ENCODE peak calls at places on chromosomes 3 and 15, in nine cellular contexts. V is PC-3, M is thoracic aorta, F is breast epithelium, Y is kidney, R is A549, U is GM23338, C is heart left ventricle, P is hepatocyte. K is an unnamed sample.

GRCh38 chr3:177041021-177041729 is 156.1 kb downstream of the TBL1XR1 start:
- DNase-seq in U (no peak), F (no peak), V (peak), C (peak), R (no peak), M (no peak), Y (no peak), P (no peak), K (no peak)

GRCh38 chr15:84684092-84684491 is 26.1 kb upstream of the NMB start:
- DNase-seq in C (no peak), F (no peak), R (peak), P (no peak), Y (no peak), V (no peak), U (no peak), M (no peak), K (no peak)

GRCh38 chr3:197253243-197253947 is 45.0 kb downstream of the DLG1 start:
- DNase-seq in R (no peak), Y (no peak), F (no peak), C (no peak), P (no peak), M (no peak), U (no peak), V (no peak), K (no peak)

GRCh38 chr3:151316267-151316991 is at the start of gene GPR87:
- DNase-seq in M (no peak), F (no peak), Y (no peak), R (peak), C (no peak), U (peak), V (peak), P (peak), K (no peak)

GRCh38 chr15:91965501-91966180 is 112.1 kb downstream of the SLCO3A1 start:
- DNase-seq in Y (peak), P (no peak), U (no peak), M (peak), V (peak), C (no peak), F (no peak), R (peak), K (no peak)

GRCh38 chr3:194976049-194976451 is 290.4 kb downstream of the FAM43A start:
- DNase-seq in U (no peak), M (peak), Y (no peak), P (no peak), F (peak), C (no peak), R (no peak), V (no peak), K (no peak)

GRCh38 chr3:115758076-115758763 is 134.9 kb downstream of the GAP43 start:
- DNase-seq in F (no peak), Y (no peak), U (no peak), P (no peak), V (peak), C (no peak), R (no peak), M (no peak), K (no peak)

GRCh38 chr15:39434126-39434525 is 146.8 kb upstream of the THBS1 start:
- DNase-seq in U (no peak), F (no peak), M (no peak), R (no peak), V (no peak), P (no peak), C (no peak), Y (no peak), K (no peak)

GRCh38 chr3:112390783-112391641 is 58.1 kb downstream of the CD200 start:
- DNase-seq in R (no peak), V (peak), C (no peak), F (no peak), Y (no peak), U (peak), P (peak), M (no peak), K (peak)

GRCh38 chr3:104629038-104629437 is 737.7 kb upstream of the ALCAM start:
- DNase-seq in V (peak), M (no peak), U (no peak), F (no peak), P (no peak), R (no peak), C (no peak), Y (no peak), K (peak)

GRCh38 chr3:45711936-45712335 is 22.7 kb downstream of the SACM1L start:
- DNase-seq in R (no peak), M (no peak), V (no peak), P (no peak), U (no peak), Y (no peak), C (no peak), F (no peak), K (no peak)

GRCh38 chr15:26806574-26806973 is 33.7 kb upstream of the GABRB3 start:
- DNase-seq in F (no peak), C (no peak), Y (no peak), U (no peak), P (no peak), R (no peak), M (no peak), V (no peak), K (no peak)

GRCh38 chr15:63833246-63833696 is 477 bp downstream of the HERC1 start:
- DNase-seq in U (peak), Y (peak), R (no peak), V (peak), M (no peak), P (peak), C (peak), F (no peak), K (no peak)

GRCh38 chr3:150252462-150252861 is 155.6 kb upstream of the TSC22D2 start:
- DNase-seq in Y (no peak), F (no peak), U (no peak), C (no peak), P (no peak), V (no peak), R (peak), M (no peak), K (no peak)

GRCh38 chr3:171374661-171375285 is 85.4 kb downstream of the TNIK start:
- DNase-seq in R (no peak), F (no peak), Y (no peak), C (no peak), U (no peak), P (no peak), M (no peak), V (peak), K (no peak)

GRCh38 chr3:60010778-60011177 is 961.0 kb upstream of the CFAP20DC start:
- DNase-seq in U (no peak), M (no peak), R (no peak), V (no peak), Y (no peak), C (no peak), P (no peak), F (no peak), K (no peak)

GRCh38 chr3:13712682-13713180 is 163.8 kb downstream of the FBLN2 start:
- DNase-seq in R (no peak), V (no peak), P (no peak), F (peak), Y (no peak), M (no peak), U (no peak), C (no peak), K (no peak)

GRCh38 chr3:452221-452620 is 255.7 kb downstream of the CHL1 start:
- DNase-seq in Y (no peak), C (no peak), P (no peak), M (no peak), V (no peak), U (no peak), F (no peak), R (no peak), K (no peak)

GRCh38 chr3:42097166-42097946 is 6.2 kb downstream of the TRAK1 start:
- DNase-seq in F (no peak), M (no peak), R (no peak), P (no peak), C (no peak), U (no peak), Y (no peak), V (no peak), K (peak)

GRCh38 chr3:141659821-141660597 is 78.1 kb upstream of the RNF7 start:
- DNase-seq in C (peak), P (peak), U (peak), R (peak), Y (peak), M (peak), F (peak), V (peak), K (no peak)

GRCh38 chr3:31525532-31525931 is 7.2 kb upstream of the STT3B start:
- DNase-seq in R (no peak), P (no peak), F (no peak), M (no peak), Y (no peak), C (no peak), V (no peak), U (no peak), K (no peak)

GRCh38 chr3:144119611-144120010 is 148.0 kb downstream of the DIPK2A start:
- DNase-seq in M (no peak), R (no peak), P (no peak), U (no peak), V (no peak), F (no peak), C (no peak), Y (no peak), K (no peak)

GRCh38 chr3:197603317-197603933 is 47.7 kb upstream of the BDH1 start:
- DNase-seq in C (no peak), P (no peak), U (no peak), R (no peak), V (no peak), F (no peak), M (no peak), Y (no peak), K (no peak)

GRCh38 chr3:10816019-10816862 is at the start of gene SLC6A11:
- DNase-seq in C (no peak), V (peak), R (no peak), U (peak), F (no peak), P (peak), Y (no peak), M (no peak), K (no peak)

GRCh38 chr3:122214718-122215117 is 31.2 kb downstream of the CASR start:
- DNase-seq in U (no peak), F (no peak), M (no peak), V (no peak), C (no peak), R (no peak), Y (no peak), P (no peak), K (no peak)

GRCh38 chr15:56600380-56600779 is 132.9 kb downstream of the ZNF280D start:
- DNase-seq in R (no peak), M (no peak), C (no peak), V (no peak), F (no peak), Y (no peak), U (no peak), P (no peak), K (no peak)
- TF ChIP-seq CTCF in R (no peak), M (no peak), C (no peak), V (no peak), F (no peak), Y (no peak), U (no peak), P (no peak), K (no peak)

DNA sequence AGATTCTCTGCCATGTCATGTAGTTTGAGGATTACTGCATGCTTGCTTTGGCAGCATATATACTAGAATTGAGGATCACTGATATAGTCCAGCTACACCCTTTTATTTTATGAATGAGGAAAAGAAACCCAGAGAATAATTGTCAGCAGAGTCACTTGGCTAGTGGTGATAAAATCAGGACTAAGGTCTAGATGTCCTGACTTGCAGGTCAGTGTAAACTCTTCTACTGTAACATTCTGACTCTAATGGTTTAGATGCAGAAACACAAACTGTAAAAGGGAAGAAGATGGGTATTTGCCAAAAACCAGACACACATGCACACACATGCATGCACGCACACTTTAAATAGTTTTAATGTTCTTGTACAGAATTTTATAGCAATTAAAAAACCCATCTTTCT is 97.5 kb downstream of the ARHGEF26 start:
- DNase-seq in P (no peak), F (no peak), R (no peak), U (no peak), M (no peak), V (no peak), C (no peak), Y (no peak), K (no peak)
- H3K4me3 ChIP-seq in P (no peak), F (no peak), R (no peak), U (no peak), M (no peak), V (no peak), C (no peak), Y (no peak), K (no peak)

GRCh38 chr3:85652322-85652721 is 693.5 kb downstream of the CADM2 start:
- DNase-seq in M (no peak), U (no peak), Y (no peak), V (no peak), F (no peak), P (no peak), R (no peak), C (no peak), K (no peak)
- H3K27ac ChIP-seq in M (no peak), U (no peak), Y (no peak), V (no peak), F (no peak), P (no peak), R (no peak), C (no peak), K (no peak)

GRCh38 chr15:70853270-70853854 is 595 bp downstream of the LARP6 start:
- DNase-seq in M (no peak), F (no peak), P (peak), U (peak), Y (peak), V (peak), C (peak), R (no peak), K (no peak)

GRCh38 chr15:70855764-70856163 is 1.8 kb upstream of the LARP6 start:
- DNase-seq in F (no peak), R (no peak), Y (no peak), C (no peak), M (no peak), P (no peak), U (no peak), V (no peak), K (no peak)

GRCh38 chr15:70856177-70856883 is 2.4 kb upstream of the LARP6 start:
- DNase-seq in Y (no peak), P (no peak), C (no peak), M (no peak), R (no peak), U (no peak), V (peak), F (no peak), K (no peak)

GRCh38 chr15:70853855-70854668 is at the start of gene LARP6:
- DNase-seq in Y (peak), P (peak), V (peak), C (peak), M (no peak), U (peak), F (peak), R (peak), K (no peak)

DNA sequence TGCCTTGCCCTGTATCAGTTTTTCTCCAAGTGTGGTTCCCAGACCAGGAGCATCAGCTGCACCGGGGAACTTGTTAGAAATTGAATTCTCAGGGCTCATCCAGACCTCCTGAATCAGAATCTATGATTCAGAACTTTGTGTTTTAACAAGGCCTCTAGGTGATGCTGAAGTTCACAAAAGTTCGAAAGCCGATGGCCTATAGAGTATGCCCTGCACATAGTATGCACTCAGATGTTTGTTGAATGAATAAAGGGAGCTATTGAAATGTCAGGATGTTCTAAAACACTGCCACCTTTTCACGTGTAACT is 666 bp upstream of the LARP6 start:
- DNase-seq in V (peak), F (no peak), C (no peak), R (peak), P (no peak), M (no peak), Y (no peak), U (peak), K (no peak)
- TF ChIP-seq CTCF in V (peak), F (no peak), C (peak), R (peak), P (no peak), M (no peak), Y (no peak), U (peak), K (peak)

GRCh38 chr3:192409203-192409837 is 318.0 kb downstream of the FGF12 start:
- DNase-seq in F (no peak), P (peak), Y (peak), V (no peak), M (no peak), U (peak), R (peak), C (peak), K (no peak)
- H3K4me3 ChIP-seq in F (peak), P (peak), Y (peak), V (peak), M (peak), U (peak), R (peak), C (peak), K (no peak)

DNA sequence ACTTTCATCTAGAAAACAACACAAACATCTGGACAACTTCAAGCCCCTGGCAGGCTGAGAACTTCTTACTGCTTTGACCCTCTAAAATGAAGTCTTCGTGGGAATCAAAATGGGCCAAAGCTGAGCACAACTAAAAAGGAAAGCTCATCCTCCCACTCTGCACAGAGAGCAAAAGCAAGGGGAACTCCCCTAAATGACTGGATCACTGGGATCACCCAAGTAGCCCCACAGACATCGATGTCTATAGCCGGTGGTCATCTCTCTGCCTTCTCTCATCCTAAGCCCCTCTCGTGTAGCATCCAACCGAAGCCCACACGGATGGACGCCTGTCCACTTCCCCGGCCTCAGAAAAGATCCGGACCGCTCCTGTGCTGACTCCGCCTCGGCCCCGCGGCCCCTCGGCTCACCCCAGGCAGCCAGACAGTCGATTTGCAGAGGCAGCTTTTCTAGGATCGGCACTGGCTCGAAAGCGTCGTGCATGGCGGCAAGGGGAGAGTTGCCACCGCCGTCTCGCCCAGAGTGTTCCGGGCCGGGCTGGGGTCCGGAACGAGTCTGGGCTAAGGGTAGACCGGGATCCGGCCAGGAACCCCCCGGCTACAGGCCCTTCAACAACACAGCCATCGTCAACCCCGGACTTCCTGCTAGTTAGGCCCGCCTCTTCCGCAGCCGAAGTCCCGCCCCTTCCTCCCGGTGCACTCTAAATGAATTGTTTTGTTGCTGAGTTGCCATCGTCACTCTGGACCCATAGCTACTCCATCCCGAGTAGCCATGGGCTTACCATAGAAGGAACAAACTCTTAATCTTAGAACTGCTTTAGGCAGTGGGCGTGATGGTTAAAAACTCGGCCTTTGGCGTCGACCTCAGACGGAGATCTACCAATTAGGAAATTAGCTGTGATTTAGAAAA is at the start of gene VPS39:
- DNase-seq in R (peak), Y (peak), F (peak), P (peak), C (peak), V (peak), U (peak), M (peak), K (peak)
- H3K27ac ChIP-seq in R (peak), Y (peak), F (peak), P (peak), C (peak), V (peak), U (peak), M (peak), K (peak)